ENCODE peak calls at places on chromosomes 5 and 9, in seven cellular contexts. Z is lower lobe of right lung; G is activated CD8-positive, alpha-beta T cell treated with anti-CD3 and anti-CD28 coated beads, Interleukin-2, amount 10 ng/mL, durations not matched to agents 7 days and 5 days; D is stimulated activated naive CD8-positive, alpha-beta T cell treated with anti-CD3 and anti-CD28 coated beads, Interleukin-15, Interleukin-2, amounts not matched to agents 100 U/mL and 50 U/mL, for 24 hours; K is left cardiac atrium; N is foreskin keratinocyte; V is heart left ventricle. M is an unnamed sample.

GRCh38 chr5:31182146-31182545 is 11.3 kb upstream of the CDH6 start:
- ATAC-seq in V (no peak), K (no peak), D (no peak), G (no peak), N (no peak), Z (no peak), M (no peak)

GRCh38 chr5:145984072-145984471 is 47.7 kb downstream of the SH3RF2 start:
- ATAC-seq in N (no peak), G (no peak), D (no peak), Z (peak), K (no peak), V (no peak), M (no peak)

GRCh38 chr5:16654647-16655334 is 38.0 kb upstream of the RETREG1 start:
- ATAC-seq in G (no peak), V (no peak), D (peak), N (peak), K (no peak), Z (no peak), M (no peak)

GRCh38 chr5:157004893-157005551 is 42.0 kb upstream of the TIMD4 start:
- ATAC-seq in K (no peak), D (peak), V (no peak), G (no peak), N (no peak), Z (no peak), M (no peak)

GRCh38 chr5:123594434-123594833 is 82.5 kb downstream of the CSNK1G3 start:
- ATAC-seq in N (no peak), D (no peak), K (no peak), G (no peak), V (peak), Z (no peak), M (no peak)

GRCh38 chr5:56327810-56328209 is 94.7 kb upstream of the ANKRD55 start:
- ATAC-seq in V (peak), D (peak), N (no peak), K (no peak), Z (no peak), G (peak), M (peak)

GRCh38 chr9:11192993-11193392 is 580.2 kb upstream of the PTPRD start:
- ATAC-seq in D (no peak), V (no peak), G (no peak), Z (no peak), K (no peak), N (no peak), M (no peak)

GRCh38 chr9:132946216-132946615 is 1.8 kb upstream of the TSC1 start:
- ATAC-seq in K (no peak), V (no peak), D (no peak), N (no peak), Z (no peak), G (no peak), M (no peak)

GRCh38 chr9:86614871-86615849 is 260.9 kb upstream of the TUT7 start:
- ATAC-seq in D (no peak), K (no peak), N (peak), Z (no peak), V (no peak), G (no peak), M (no peak)

GRCh38 chr9:19975499-19975898 is 186.7 kb upstream of the SLC24A2 start:
- ATAC-seq in K (no peak), Z (no peak), N (peak), V (no peak), D (peak), G (no peak), M (no peak)

GRCh38 chr5:75108515-75108914 is 56.2 kb upstream of the GCNT4 start:
- ATAC-seq in N (no peak), D (peak), K (no peak), Z (no peak), G (no peak), V (no peak), M (no peak)

GRCh38 chr9:88476491-88477271 is 58.3 kb upstream of the NXNL2 start:
- ATAC-seq in G (no peak), D (no peak), Z (no peak), V (peak), K (no peak), N (no peak), M (no peak)

GRCh38 chr5:81688215-81688614 is 62.7 kb downstream of the SSBP2 start:
- ATAC-seq in G (no peak), K (no peak), D (no peak), Z (no peak), N (no peak), V (no peak), M (no peak)

GRCh38 chr9:121464968-121465367 is 34.7 kb downstream of the GGTA1 start:
- ATAC-seq in Z (peak), D (no peak), G (no peak), K (no peak), N (no peak), V (no peak), M (no peak)

GRCh38 chr5:150671509-150672236 is 10.6 kb downstream of the MYOZ3 start:
- ATAC-seq in K (peak), V (peak), Z (peak), D (peak), G (peak), N (no peak), M (peak)

GRCh38 chr5:153777681-153778080 is 261.0 kb downstream of the FAM114A2 start:
- ATAC-seq in D (no peak), V (no peak), K (no peak), Z (no peak), N (no peak), G (no peak), M (peak)

GRCh38 chr9:124334568-124335319 is 77.0 kb downstream of the NEK6 start:
- ATAC-seq in D (no peak), V (peak), G (no peak), Z (no peak), K (no peak), N (no peak), M (no peak)

GRCh38 chr9:113616716-113617496 is 153.4 kb downstream of the RGS3 start:
- ATAC-seq in Z (no peak), K (no peak), D (no peak), G (no peak), N (no peak), V (no peak), M (no peak)

GRCh38 chr9:5531251-5531972 is 21.1 kb downstream of the PDCD1LG2 start:
- ATAC-seq in K (no peak), G (no peak), D (no peak), N (no peak), V (no peak), Z (no peak), M (no peak)